ENCODE peak calls at places on chromosomes 6 and 20, in eight cellular contexts. Z is cardiac muscle cell, C is psoas muscle, O is tibial nerve, W is GM23338, Q is tibial artery, I is ascending aorta, T is IMR-90. F is an unnamed sample. For H3K36me3, the result is how much of the 10 kb centered on the place peaks cover.

GRCh38 chr20:17543531-17543961 is 12.4 kb upstream of the BFSP1 start:
- DNase-seq in Z (peak), C (no peak), O (no peak), W (no peak), Q (no peak), I (no peak), T (peak), F (peak)

GRCh38 chr6:12943549-12943948 is 227.0 kb downstream of the PHACTR1 start:
- DNase-seq in Z (no peak), C (no peak), O (no peak), W (no peak), Q (no peak), I (no peak), T (no peak), F (no peak)

GRCh38 chr20:50308166-50308512 is 117.5 kb downstream of the CEBPB start:
- DNase-seq in Z (no peak), C (no peak), O (no peak), W (no peak), Q (no peak), I (no peak), T (no peak), F (no peak)

GRCh38 chr6:15882345-15882744 is 219.5 kb upstream of the DTNBP1 start:
- DNase-seq in Z (no peak), C (no peak), O (no peak), W (no peak), Q (no peak), I (no peak), T (no peak), F (no peak)

GRCh38 chr6:39090036-39090435 is 24.9 kb downstream of the SAYSD1 start:
- DNase-seq in Z (no peak), C (no peak), O (no peak), W (no peak), Q (no peak), I (no peak), T (no peak), F (no peak)

GRCh38 chr6:93624408-93624807 is 205.0 kb upstream of the EPHA7 start:
- DNase-seq in Z (peak), C (no peak), O (no peak), W (no peak), Q (no peak), I (no peak), T (no peak), F (no peak)

GRCh38 chr6:83071023-83071422 is 3.6 kb downstream of the DOP1A start:
- DNase-seq in Z (peak), C (no peak), O (no peak), W (peak), Q (no peak), I (no peak), T (no peak), F (peak)

GRCh38 chr6:151052021-151052646 is 186.6 kb downstream of the MTHFD1L start:
- DNase-seq in Z (no peak), C (no peak), O (no peak), W (no peak), Q (no peak), I (no peak), T (no peak), F (peak)

GRCh38 chr20:20085812-20086211 is 33.5 kb downstream of the CFAP61 start:
- DNase-seq in Z (no peak), C (no peak), O (no peak), W (no peak), Q (peak), I (peak), T (no peak), F (peak)

GRCh38 chr6:170402318-170403040 is 95.9 kb downstream of the FAM120B start:
- DNase-seq in Z (no peak), C (no peak), O (no peak), W (no peak), Q (no peak), I (no peak), T (no peak), F (no peak)

GRCh38 chr20:37396520-37397075 is 50.7 kb downstream of the SRC start:
- DNase-seq in Z (no peak), C (peak), O (no peak), W (peak), Q (no peak), I (no peak), T (no peak), F (no peak)

GRCh38 chr20:20410678-20411077 is 42.8 kb downstream of the INSM1 start:
- DNase-seq in Z (peak), C (no peak), O (no peak), W (peak), Q (no peak), I (no peak), T (no peak), F (peak)

GRCh38 chr20:16574656-16575355 is 1.6 kb upstream of the KIF16B start:
- DNase-seq in Z (peak), C (peak), O (peak), W (peak), Q (peak), I (peak), T (peak), F (peak)

GRCh38 chr20:61917459-61917858 is 148.2 kb downstream of the TAF4 start:
- DNase-seq in Z (no peak), C (no peak), O (no peak), W (no peak), Q (no peak), I (no peak), T (no peak), F (no peak)

GRCh38 chr6:143198312-143198711 is 137.6 kb downstream of the AIG1 start:
- DNase-seq in Z (no peak), C (no peak), O (no peak), W (no peak), Q (no peak), I (no peak), T (no peak), F (no peak)

GRCh38 chr20:23244207-23244915 is 106.2 kb upstream of the NXT1 start:
- DNase-seq in Z (peak), C (no peak), O (no peak), W (no peak), Q (no peak), I (no peak), T (no peak), F (no peak)

GRCh38 chr6:57247603-57248002 is 25.5 kb upstream of the RAB23 start:
- DNase-seq in Z (peak), C (no peak), O (no peak), W (no peak), Q (no peak), I (no peak), T (peak), F (no peak)

GRCh38 chr20:1784586-1784985 is 110.6 kb upstream of the SIRPA start:
- DNase-seq in Z (no peak), C (no peak), O (no peak), W (no peak), Q (no peak), I (no peak), T (no peak), F (no peak)

GRCh38 chr6:154478691-154479090 is 31.8 kb downstream of the CNKSR3 start:
- DNase-seq in Z (no peak), C (no peak), O (no peak), W (no peak), Q (no peak), I (no peak), T (no peak), F (no peak)

DNA sequence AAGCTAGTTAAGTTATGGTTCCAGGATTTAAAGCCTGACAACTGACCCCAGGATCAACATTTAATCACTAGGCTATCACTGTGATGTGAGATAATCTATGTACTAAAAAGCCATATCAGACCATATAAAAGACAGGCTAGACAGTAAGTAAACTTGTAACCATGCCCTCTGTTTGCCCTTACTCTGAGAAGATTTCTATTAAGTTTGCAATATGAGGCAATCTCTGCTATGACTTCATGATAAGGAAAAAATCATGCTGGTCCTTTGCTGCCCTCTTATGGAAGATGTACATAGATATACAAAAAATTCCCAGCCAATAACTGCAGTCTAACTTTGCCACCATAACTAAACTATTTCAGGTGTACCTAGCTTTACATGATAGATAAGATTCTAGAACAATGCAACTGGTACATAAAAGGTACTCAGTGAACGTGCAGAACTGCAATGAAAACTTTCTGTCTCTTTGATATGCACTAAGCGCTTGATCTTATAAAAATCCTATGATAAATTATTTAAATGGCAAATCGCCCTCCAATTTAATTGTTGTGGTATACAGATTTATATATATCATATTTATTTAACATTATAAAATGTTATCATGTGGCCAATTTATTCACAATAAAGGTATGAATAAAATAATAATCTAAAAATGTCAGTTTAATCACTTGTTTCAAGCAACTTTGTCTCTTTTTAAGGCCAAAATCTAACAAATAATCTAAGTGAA is 70.5 kb downstream of the FAM217A start:
- DNase-seq in Z (peak), C (no peak), O (no peak), W (peak), Q (no peak), I (no peak), T (peak), F (peak)
- TF ChIP-seq CTCF in Z (peak), C (peak), O (peak), W (peak), Q (peak), I (peak), T (peak), F (peak)

GRCh38 chr6:53361549-53362031 is 12.8 kb upstream of the ELOVL5 start:
- DNase-seq in Z (peak), C (no peak), O (no peak), W (no peak), Q (no peak), I (no peak), T (peak), F (peak)
- H3K4me3 ChIP-seq in Z (no peak), C (no peak), O (no peak), W (no peak), Q (no peak), I (no peak), T (no peak), F (no peak)

DNA sequence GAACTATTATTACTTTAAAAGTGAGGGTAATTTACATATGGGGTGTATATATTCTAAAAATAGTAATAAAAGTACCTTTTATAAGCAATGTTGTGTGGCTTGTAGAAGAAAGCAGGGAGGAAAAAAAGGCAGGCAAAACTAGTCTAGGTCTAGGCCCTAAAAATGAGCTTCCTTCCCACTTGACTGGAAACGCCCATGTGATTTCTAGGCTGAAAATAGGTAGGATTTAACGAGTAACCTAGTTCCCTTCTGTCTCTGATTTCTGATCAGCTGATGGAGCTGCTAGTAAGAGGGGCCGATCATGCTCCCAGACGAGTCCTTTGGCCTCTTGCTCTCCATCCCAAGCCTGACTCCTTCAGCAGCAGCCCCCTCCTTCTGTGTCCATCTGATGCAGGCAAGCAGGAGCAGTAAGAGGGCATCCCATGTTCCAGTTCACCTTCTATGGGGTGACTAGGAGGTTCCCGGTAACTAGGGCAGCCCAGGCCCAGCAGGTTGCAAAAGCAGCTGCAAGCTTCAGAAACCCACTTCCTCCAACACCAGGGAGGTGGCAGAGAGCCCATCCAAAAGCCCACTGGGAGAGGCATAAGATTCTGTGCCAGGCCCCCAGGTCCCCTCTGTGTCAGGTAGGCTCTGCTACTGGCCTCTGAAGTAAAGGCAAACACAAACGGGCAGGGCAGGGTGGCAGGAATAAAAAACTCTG is 24.4 kb downstream of the TBC1D20 start:
- DNase-seq in Z (no peak), C (no peak), O (no peak), W (no peak), Q (no peak), I (no peak), T (no peak), F (no peak)
- H3K36me3 ChIP-seq in Z (half or more), C (half or more), O (half or more), W (under half), Q (half or more), I (half or more), T (half or more), F (under half)

GRCh38 chr20:32507998-32508774 is 76.9 kb downstream of the NOL4L start:
- DNase-seq in Z (no peak), C (no peak), O (no peak), W (no peak), Q (no peak), I (no peak), T (no peak), F (no peak)
- TF ChIP-seq CTCF in Z (no peak), C (no peak), O (no peak), W (no peak), Q (no peak), I (no peak), T (no peak), F (no peak)

GRCh38 chr6:5996701-5997419 is 9.9 kb downstream of the NRN1 start:
- DNase-seq in Z (no peak), C (no peak), O (no peak), W (peak), Q (no peak), I (no peak), T (peak), F (no peak)

GRCh38 chr6:5994234-5994998 is 12.3 kb downstream of the NRN1 start:
- DNase-seq in Z (no peak), C (no peak), O (no peak), W (peak), Q (no peak), I (no peak), T (no peak), F (no peak)

GRCh38 chr6:5997420-5998093 is 9.2 kb downstream of the NRN1 start:
- DNase-seq in Z (no peak), C (no peak), O (no peak), W (peak), Q (no peak), I (no peak), T (no peak), F (no peak)

GRCh38 chr6:5994999-5995698 is 11.6 kb downstream of the NRN1 start:
- DNase-seq in Z (no peak), C (no peak), O (no peak), W (no peak), Q (no peak), I (no peak), T (no peak), F (no peak)

DNA sequence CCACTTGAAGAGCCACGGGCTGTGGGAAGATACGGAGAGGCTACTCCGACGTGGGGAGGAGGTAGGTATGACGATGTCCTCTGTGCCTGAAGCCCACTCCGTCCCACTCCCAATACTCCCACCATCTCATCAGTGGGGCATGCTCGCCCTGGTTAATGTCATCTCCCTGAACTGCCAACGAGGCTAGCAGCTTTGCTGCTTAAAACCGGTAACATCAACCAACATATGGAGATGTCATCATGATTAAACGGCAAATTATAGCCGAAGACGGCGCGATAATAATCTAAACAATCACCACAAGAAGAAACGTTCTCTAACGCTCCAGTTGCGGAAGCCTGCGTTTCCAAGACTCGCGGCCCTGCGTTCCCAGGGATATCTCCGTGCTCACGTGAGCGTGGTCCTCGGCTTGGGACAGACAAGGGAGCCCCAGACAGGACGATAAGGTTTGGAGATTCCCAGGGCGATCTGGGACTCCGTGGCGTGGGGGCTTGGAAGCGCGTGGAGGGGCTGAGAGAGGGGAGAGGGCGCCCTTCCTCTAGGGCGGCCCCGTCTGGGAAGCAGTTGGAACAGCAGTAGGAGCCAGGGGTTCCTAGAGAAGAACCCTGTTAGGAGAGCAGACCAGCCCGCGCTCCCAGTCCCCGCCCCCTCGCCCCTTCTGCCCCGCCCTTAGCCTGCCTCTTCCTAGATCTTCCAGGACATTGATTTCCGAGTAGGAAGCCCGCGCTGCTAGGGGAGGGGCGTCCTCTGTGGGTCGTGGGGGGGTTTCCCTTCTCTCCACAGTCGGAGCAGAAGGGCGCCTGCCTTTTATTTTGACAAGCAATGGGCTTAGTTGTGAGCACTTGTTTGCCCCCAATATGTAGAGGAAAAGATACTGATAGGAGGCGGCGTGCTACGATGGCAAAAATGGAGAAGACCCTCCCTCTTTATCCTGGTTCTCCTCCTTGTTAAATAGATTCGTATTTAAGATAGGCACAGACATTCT is 10.7 kb downstream of the NRN1 start:
- DNase-seq in Z (no peak), C (peak), O (peak), W (peak), Q (peak), I (no peak), T (peak), F (peak)
- H3K4me3 ChIP-seq in Z (peak), C (peak), O (peak), W (peak), Q (peak), I (peak), T (peak), F (peak)

GRCh38 chr6:89693207-89693606 is 54.7 kb upstream of the LYRM2 start:
- DNase-seq in Z (no peak), C (no peak), O (no peak), W (no peak), Q (no peak), I (no peak), T (peak), F (peak)

GRCh38 chr6:89692256-89692655 is 53.7 kb upstream of the LYRM2 start:
- DNase-seq in Z (no peak), C (no peak), O (no peak), W (peak), Q (no peak), I (no peak), T (no peak), F (no peak)

GRCh38 chr6:89688328-89688727 is 49.8 kb upstream of the LYRM2 start:
- DNase-seq in Z (no peak), C (no peak), O (no peak), W (no peak), Q (no peak), I (no peak), T (no peak), F (no peak)

GRCh38 chr6:89690944-89691324 is 52.4 kb upstream of the LYRM2 start:
- DNase-seq in Z (no peak), C (no peak), O (no peak), W (peak), Q (no peak), I (no peak), T (no peak), F (no peak)

DNA sequence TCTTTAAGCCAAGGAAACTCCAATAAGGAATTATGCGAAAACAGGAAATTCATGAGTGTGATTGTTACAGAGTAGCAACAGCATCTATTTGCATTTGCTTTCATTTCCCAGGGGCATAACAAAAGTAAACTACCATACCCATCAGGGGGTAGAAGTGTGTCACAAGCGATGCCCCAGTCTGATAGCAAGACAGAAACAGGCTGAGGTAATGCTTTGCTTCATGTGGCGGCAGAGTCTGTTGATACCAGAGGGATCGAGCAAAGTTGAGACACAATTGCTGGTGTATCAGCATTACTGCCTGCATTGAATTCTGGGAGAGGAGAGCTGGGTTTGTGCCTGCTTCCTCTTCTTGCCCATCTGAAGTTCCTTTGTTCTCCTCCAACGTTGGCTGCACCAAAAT is 51.2 kb upstream of the LYRM2 start:
- DNase-seq in Z (no peak), C (no peak), O (no peak), W (peak), Q (no peak), I (no peak), T (no peak), F (no peak)
- H3K36me3 ChIP-seq in Z (under half), C (half or more), O (half or more), W (half or more), Q (half or more), I (half or more), T (half or more), F (under half)

DNA sequence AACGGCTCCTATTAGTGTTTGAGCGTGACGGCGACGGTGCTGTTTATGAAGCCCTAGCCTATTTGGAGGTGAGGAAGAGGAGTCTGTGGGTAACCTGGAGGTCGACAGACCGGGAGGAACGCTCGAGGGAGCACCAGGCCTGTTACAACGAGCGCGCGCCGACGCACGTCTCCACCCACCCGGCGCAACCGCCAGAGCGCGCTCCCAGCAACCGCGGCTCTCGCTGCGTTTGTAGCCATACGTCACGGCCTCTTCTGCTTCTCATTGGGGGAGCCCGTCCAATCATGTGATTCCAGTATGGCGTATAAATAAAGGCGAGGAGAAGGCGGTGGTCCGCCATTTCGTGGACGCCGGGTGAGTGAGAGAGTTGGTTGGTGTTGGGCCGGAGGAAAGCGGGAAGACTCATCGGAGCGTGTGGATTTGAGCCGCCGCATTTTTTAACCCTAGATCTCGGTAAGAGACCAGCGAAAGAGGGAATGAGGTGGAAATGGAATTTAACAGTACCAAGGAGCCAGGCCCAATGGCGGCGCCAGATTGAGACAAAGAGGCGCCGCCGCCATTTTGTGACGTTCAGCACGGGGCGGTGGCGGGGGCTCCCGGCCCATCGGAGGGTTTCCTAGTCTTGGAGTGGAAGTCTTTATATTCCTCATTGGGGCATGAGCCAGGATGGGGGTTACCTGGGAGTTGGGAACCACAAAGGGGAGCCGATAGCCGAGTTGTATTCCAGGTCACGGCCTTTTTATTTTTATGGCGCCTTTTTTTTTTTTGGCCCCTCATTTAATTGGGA is at the start of gene SRSF3:
- DNase-seq in Z (peak), C (peak), O (peak), W (peak), Q (peak), I (peak), T (peak), F (peak)
- TF ChIP-seq CTCF in Z (peak), C (peak), O (peak), W (peak), Q (peak), I (peak), T (peak), F (peak)

F was measured in bronchial epithelial cell.